ENCODE peak calls at places on chromosomes 2 and 18, in six cellular contexts. O is HCEC 1CT; N is activated CD8-positive, alpha-beta memory T cell treated with anti-CD3 and anti-CD28 coated beads for 24 hours; Z is effector memory CD4-positive, alpha-beta T cell; U is mesothelial cell of epicardium; Y is mesendoderm. W is an unnamed sample.

GRCh38 chr18:32249147-32249546 is 59.3 kb downstream of the MEP1B start:
- DNase-seq in O (no peak), N (no peak), Z (no peak), U (no peak), Y (no peak), W (no peak)

GRCh38 chr2:57696016-57696415 is 350.6 kb upstream of the VRK2 start:
- DNase-seq in O (no peak), N (no peak), Z (no peak), U (no peak), Y (peak; percentile 92), W (no peak)

GRCh38 chr2:120497261-120497977 is 151.5 kb downstream of the INHBB start:
- DNase-seq in O (no peak), N (no peak), Z (no peak), U (no peak), Y (no peak), W (no peak)

GRCh38 chr2:30230479-30230854 is 867 bp upstream of the LBH start:
- DNase-seq in O (no peak), N (peak; percentile 79), Z (no peak), U (peak; percentile 36), Y (no peak), W (no peak)

GRCh38 chr2:121068851-121069250 is 216.2 kb downstream of the TFCP2L1 start:
- DNase-seq in O (no peak), N (no peak), Z (no peak), U (no peak), Y (no peak), W (no peak)

GRCh38 chr2:40244251-40245010 is 207.5 kb downstream of the SLC8A1 start:
- DNase-seq in O (peak; percentile 71), N (no peak), Z (no peak), U (no peak), Y (peak; percentile 83), W (no peak)

GRCh38 chr2:73922681-73923080 is 4.0 kb upstream of the DGUOK start:
- DNase-seq in O (no peak), N (no peak), Z (no peak), U (no peak), Y (no peak), W (no peak)

GRCh38 chr2:230713331-230714121 is 884 bp downstream of the CAB39 start:
- DNase-seq in O (peak; percentile 18), N (peak; percentile 75), Z (peak; percentile 22), U (peak; percentile 26), Y (peak; percentile 88), W (no peak)

GRCh38 chr2:122531803-122532344 is 776.4 kb downstream of the TSN start:
- DNase-seq in O (no peak), N (no peak), Z (no peak), U (no peak), Y (peak; percentile 73), W (no peak)

GRCh38 chr2:239444626-239445625 is 44.1 kb upstream of the HDAC4 start:
- DNase-seq in O (peak; percentile 9), N (no peak), Z (no peak), U (no peak), Y (no peak), W (no peak)

GRCh38 chr2:130864830-130865229 is 28.1 kb downstream of the ARHGEF4 start:
- DNase-seq in O (peak; percentile 2), N (no peak), Z (no peak), U (no peak), Y (no peak), W (no peak)

GRCh38 chr2:179274749-179275148 is 10.1 kb upstream of the SESTD1 start:
- DNase-seq in O (no peak), N (no peak), Z (no peak), U (no peak), Y (no peak), W (no peak)

GRCh38 chr2:179805001-179805400 is 56.4 kb downstream of the ZNF385B start:
- DNase-seq in O (no peak), N (no peak), Z (no peak), U (no peak), Y (no peak), W (no peak)

GRCh38 chr2:96287273-96287856 is 18.0 kb downstream of the SNRNP200 start:
- DNase-seq in O (no peak), N (no peak), Z (no peak), U (no peak), Y (no peak), W (no peak)

GRCh38 chr2:106068415-106068814 is 125.7 kb downstream of the UXS1 start:
- DNase-seq in O (no peak), N (no peak), Z (no peak), U (no peak), Y (no peak), W (no peak)

GRCh38 chr18:35376742-35377695 is at the start of gene ZNF396:
- DNase-seq in O (peak; percentile 38), N (peak; percentile 86), Z (peak; percentile 60), U (peak; percentile 32), Y (peak; percentile 89), W (peak; percentile 65)